ENCODE peak calls at places on chromosomes 11 and 22, in six cellular contexts. K is left lung; H is CD4-positive, CD25-positive, alpha-beta regulatory T cell; Y is pancreas; B is left ventricle myocardium inferior; Z is PC-3. G is an unnamed sample.

GRCh38 chr11:78420255-78420764 is 2.7 kb upstream of the GAB2 start:
- DNase-seq in K (no peak), H (peak; percentile 35), Y (peak; percentile 38), B (peak; percentile 75), Z (peak; percentile 81), G (no peak)

GRCh38 chr11:74683279-74683871 is 47.9 kb downstream of the CHRDL2 start:
- DNase-seq in K (peak; percentile 80), H (no peak), Y (no peak), B (peak; percentile 36), Z (no peak), G (no peak)

GRCh38 chr11:105799728-105800462 is 190.0 kb downstream of the GRIA4 start:
- DNase-seq in K (no peak), H (no peak), Y (no peak), B (no peak), Z (peak; percentile 22), G (no peak)

GRCh38 chr22:24731786-24732185 is 42.7 kb downstream of the PIWIL3 start:
- DNase-seq in K (no peak), H (no peak), Y (no peak), B (no peak), Z (no peak), G (no peak)

GRCh38 chr11:114477946-114478537 is 38.8 kb downstream of the REXO2 start:
- DNase-seq in K (no peak), H (no peak), Y (no peak), B (no peak), Z (no peak), G (no peak)

GRCh38 chr11:110951609-110952008 is 239.4 kb upstream of the ARHGAP20 start:
- DNase-seq in K (no peak), H (no peak), Y (no peak), B (no peak), Z (no peak), G (peak; percentile 2)

GRCh38 chr11:104979839-104980238 is 11.5 kb upstream of the CASP4 start:
- DNase-seq in K (no peak), H (no peak), Y (no peak), B (no peak), Z (no peak), G (no peak)

GRCh38 chr11:8287297-8288070 is 23.8 kb upstream of the LMO1 start:
- DNase-seq in K (no peak), H (no peak), Y (no peak), B (no peak), Z (no peak), G (no peak)

GRCh38 chr11:124113890-124114289 is 1.4 kb upstream of the VWA5A start:
- DNase-seq in K (no peak), H (no peak), Y (no peak), B (no peak), Z (no peak), G (no peak)

GRCh38 chr22:28017859-28018258 is 98.8 kb upstream of the PITPNB start:
- DNase-seq in K (no peak), H (no peak), Y (no peak), B (peak; percentile 9), Z (no peak), G (no peak)

GRCh38 chr22:36220457-36220921 is 18.8 kb downstream of the APOL2 start:
- DNase-seq in K (no peak), H (no peak), Y (no peak), B (no peak), Z (peak; percentile 55), G (no peak)

GRCh38 chr11:810040-810567 is 337 bp downstream of the RPLP2 start:
- DNase-seq in K (no peak), H (no peak), Y (no peak), B (no peak), Z (no peak), G (no peak)

GRCh38 chr11:37108436-37109204 is 510.6 kb upstream of the RAG2 start:
- DNase-seq in K (no peak), H (no peak), Y (no peak), B (no peak), Z (peak; percentile 9), G (no peak)

GRCh38 chr22:20750461-20751184 is 23.3 kb upstream of the SERPIND1 start:
- DNase-seq in K (peak; percentile 81), H (no peak), Y (peak; percentile 47), B (peak; percentile 47), Z (peak; percentile 76), G (peak; percentile 46)

GRCh38 chr22:47213571-47214230 is 451.3 kb downstream of the TBC1D22A start:
- DNase-seq in K (no peak), H (peak; percentile 33), Y (no peak), B (no peak), Z (peak; percentile 61), G (no peak)

GRCh38 chr11:32088117-32088941 is 2.5 kb upstream of the RCN1 start:
- DNase-seq in K (no peak), H (no peak), Y (peak; percentile 60), B (peak; percentile 40), Z (peak; percentile 83), G (no peak)

GRCh38 chr11:85827768-85828639 is 17.1 kb upstream of the SYTL2 start:
- DNase-seq in K (no peak), H (peak; percentile 59), Y (no peak), B (no peak), Z (peak; percentile 97), G (no peak)

GRCh38 chr11:36155770-36156485 is 133.3 kb downstream of the COMMD9 start:
- DNase-seq in K (no peak), H (no peak), Y (no peak), B (no peak), Z (peak; percentile 57), G (no peak)

GRCh38 chr11:45285289-45285828 is 782 bp downstream of the SYT13 start:
- DNase-seq in K (no peak), H (no peak), Y (no peak), B (no peak), Z (no peak), G (no peak)

GRCh38 chr11:117857734-117858369 is 18.6 kb downstream of the FXYD6 start:
- DNase-seq in K (no peak), H (no peak), Y (no peak), B (no peak), Z (no peak), G (no peak)

GRCh38 chr11:85965202-85965601 is 103.7 kb downstream of the PICALM start:
- DNase-seq in K (no peak), H (no peak), Y (no peak), B (no peak), Z (no peak), G (no peak)

GRCh38 chr11:67211656-67212436 is 54.4 kb upstream of the GRK2 start:
- DNase-seq in K (no peak), H (no peak), Y (no peak), B (no peak), Z (no peak), G (no peak)

GRCh38 chr11:130209128-130209932 is 49.7 kb downstream of the ST14 start:
- DNase-seq in K (no peak), H (no peak), Y (peak; percentile 11), B (no peak), Z (no peak), G (no peak)

GRCh38 chr11:70364745-70365535 is 33.4 kb upstream of the CTTN start:
- DNase-seq in K (no peak), H (peak; percentile 31), Y (no peak), B (no peak), Z (no peak), G (peak; percentile 30)
- H3K4me3 ChIP-seq in K (no peak overlapping the region), H (peak overlapping the region; percentile 49), Y (no peak overlapping the region), B (no peak overlapping the region), Z (no peak overlapping the region), G (no peak overlapping the region)

GRCh38 chr22:41780714-41781507 is 19.6 kb upstream of the CCDC134 start:
- DNase-seq in K (peak; percentile 88), H (peak; percentile 93), Y (no peak), B (peak; percentile 35), Z (no peak), G (peak; percentile 79)
- H3K4me3 ChIP-seq in K (peak overlapping the region; percentile 40), H (peak overlapping the region; percentile 95), Y (no peak overlapping the region), B (no peak overlapping the region), Z (no peak overlapping the region), G (peak overlapping the region; percentile 75)

DNA sequence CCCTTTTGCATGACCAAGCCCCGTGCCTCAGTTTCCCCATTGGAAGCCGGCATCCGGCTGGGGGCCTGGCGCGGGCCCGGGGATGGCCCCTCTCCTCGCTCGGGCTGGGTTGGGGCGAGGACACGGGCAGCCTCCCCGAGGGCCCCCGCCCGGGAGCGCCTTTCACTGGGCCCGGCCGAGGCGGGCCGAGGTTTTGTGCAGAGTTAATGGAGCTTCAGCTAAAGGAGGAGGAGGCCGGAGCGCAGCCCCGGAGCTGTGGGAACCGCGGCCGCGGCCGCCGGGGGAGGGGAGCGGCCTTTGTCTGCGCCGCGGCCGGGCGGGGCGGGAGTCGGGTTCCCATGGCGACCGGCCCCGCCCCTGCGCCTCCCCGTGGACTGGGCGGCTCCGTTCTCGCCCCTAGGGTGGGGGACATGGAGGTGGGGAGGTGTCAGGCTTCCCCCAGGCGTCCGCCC is 1.4 kb upstream of the MAPK11 start:
- DNase-seq in K (peak; percentile 90), H (peak; percentile 34), Y (no peak), B (peak; percentile 71), Z (peak; percentile 56), G (peak; percentile 76)
- H3K4me3 ChIP-seq in K (peak overlapping the region; percentile 48), H (no peak overlapping the region), Y (peak overlapping the region; percentile 40), B (peak overlapping the region; percentile 67), Z (peak overlapping the region; percentile 68), G (peak overlapping the region; percentile 68)

GRCh38 chr11:13249177-13249576 is 28.4 kb upstream of the BMAL1 start:
- DNase-seq in K (no peak), H (no peak), Y (no peak), B (no peak), Z (no peak), G (no peak)

GRCh38 chr11:13249992-13250391 is 27.6 kb upstream of the BMAL1 start:
- DNase-seq in K (no peak), H (peak; percentile 4), Y (no peak), B (no peak), Z (peak; percentile 48), G (no peak)

GRCh38 chr11:13242564-13242963 is 35.0 kb upstream of the BMAL1 start:
- DNase-seq in K (no peak), H (no peak), Y (no peak), B (no peak), Z (peak; percentile 35), G (no peak)

GRCh38 chr11:13251961-13252360 is 25.6 kb upstream of the BMAL1 start:
- DNase-seq in K (no peak), H (no peak), Y (no peak), B (no peak), Z (no peak), G (no peak)

GRCh38 chr11:13247606-13248320 is 29.8 kb upstream of the BMAL1 start:
- DNase-seq in K (no peak), H (no peak), Y (no peak), B (no peak), Z (no peak), G (no peak)
- H3K4me3 ChIP-seq in K (no peak overlapping the region), H (no peak overlapping the region), Y (no peak overlapping the region), B (no peak overlapping the region), Z (no peak overlapping the region), G (no peak overlapping the region)

G was measured in GM06990.